ENCODE peak calls at places on chromosomes 13 and 19, in five cellular contexts. F, U, B, K and Z are unnamed samples.

GRCh38 chr19:4033028-4033956 is 25.8 kb downstream of the PIAS4 start:
- DNase-seq in U (peak), B (no peak), F (no peak), K (no peak), Z (no peak)

GRCh38 chr13:100573121-100573520 is 15.5 kb downstream of the GGACT start:
- DNase-seq in K (peak), F (no peak), B (no peak), U (no peak), Z (peak)

GRCh38 chr19:917323-918151 is at the start of gene KISS1R:
- DNase-seq in B (peak), K (no peak), U (no peak), F (no peak), Z (peak)

GRCh38 chr13:48748681-48749080 is 95.0 kb downstream of the CYSLTR2 start:
- DNase-seq in F (no peak), K (no peak), U (no peak), B (no peak), Z (no peak)

GRCh38 chr13:41500501-41500900 is 43.2 kb downstream of the RGCC start:
- DNase-seq in U (no peak), F (no peak), K (no peak), B (no peak), Z (no peak)

GRCh38 chr13:74910399-74910798 is 571.6 kb downstream of the TBC1D4 start:
- DNase-seq in F (no peak), U (no peak), B (no peak), K (no peak), Z (no peak)

GRCh38 chr19:3266092-3266693 is 41.7 kb downstream of the CELF5 start:
- DNase-seq in F (no peak), B (no peak), U (no peak), K (no peak), Z (no peak)

GRCh38 chr19:51181913-51182419 is 39.9 kb downstream of the SIGLEC7 start:
- DNase-seq in K (no peak), U (no peak), B (no peak), F (no peak), Z (no peak)

GRCh38 chr13:49791753-49792549 is 531 bp downstream of the KPNA3 start:
- DNase-seq in F (peak), K (peak), U (peak), B (peak), Z (peak)

GRCh38 chr13:90084684-90085290 is 1262.7 kb upstream of the MIR17HG start:
- DNase-seq in U (no peak), F (no peak), B (no peak), K (no peak), Z (no peak)

GRCh38 chr13:46866150-46866549 is 30.7 kb downstream of the HTR2A start:
- DNase-seq in B (no peak), K (no peak), F (no peak), U (no peak), Z (no peak)

GRCh38 chr19:18985257-18985656 is 44.2 kb upstream of the HOMER3 start:
- DNase-seq in B (no peak), U (no peak), F (no peak), K (no peak), Z (no peak)

GRCh38 chr13:73820285-73820684 is 313.9 kb downstream of the KLF12 start:
- DNase-seq in K (no peak), U (no peak), F (no peak), B (no peak), Z (no peak)

GRCh38 chr19:30322641-30323320 is 49.4 kb upstream of the ZNF536 start:
- DNase-seq in B (no peak), K (no peak), U (no peak), F (no peak), Z (no peak)

GRCh38 chr13:106373989-106374572 is 161.4 kb downstream of the EFNB2 start:
- DNase-seq in B (no peak), U (no peak), F (no peak), K (no peak), Z (no peak)

GRCh38 chr13:109336730-109337129 is 449.7 kb downstream of the IRS2 start:
- DNase-seq in U (no peak), F (no peak), B (no peak), K (no peak), Z (no peak)

GRCh38 chr13:79245937-79246574 is 160.0 kb downstream of the RBM26 start:
- DNase-seq in F (no peak), B (no peak), K (no peak), U (no peak), Z (no peak)

GRCh38 chr13:105655046-105655445 is 880.4 kb downstream of the EFNB2 start:
- DNase-seq in U (no peak), F (no peak), K (no peak), B (no peak), Z (no peak)

GRCh38 chr19:28737021-28737525 is 475.9 kb downstream of the UQCRFS1 start:
- DNase-seq in B (no peak), F (no peak), U (no peak), K (no peak), Z (no peak)

GRCh38 chr13:22927008-22927393 is 253.8 kb upstream of the SGCG start:
- DNase-seq in B (no peak), F (no peak), K (no peak), U (no peak), Z (no peak)

GRCh38 chr19:40461669-40462221 is 3.8 kb downstream of the BLVRB start:
- DNase-seq in F (peak), K (no peak), U (no peak), B (no peak), Z (no peak)

GRCh38 chr19:46529622-46530451 is 34.2 kb upstream of the PNMA8B start:
- DNase-seq in F (peak), U (no peak), K (peak), B (peak), Z (peak)

GRCh38 chr13:35496761-35497386 is 20.4 kb upstream of the MAB21L1 start:
- DNase-seq in B (no peak), K (no peak), U (no peak), F (no peak), Z (no peak)

GRCh38 chr13:90680826-90681225 is 666.7 kb upstream of the MIR17HG start:
- DNase-seq in K (no peak), B (no peak), U (no peak), F (no peak), Z (no peak)

GRCh38 chr19:1082165-1082927 is 12.8 kb downstream of the POLR2E start:
- DNase-seq in F (peak), B (peak), U (peak), K (peak), Z (peak)

GRCh38 chr19:56087647-56088346 is 33.3 kb downstream of the ZNF787 start:
- DNase-seq in K (no peak), U (no peak), F (no peak), B (no peak), Z (no peak)

GRCh38 chr19:56639217-56639616 is 3.7 kb upstream of the SMIM17 start:
- DNase-seq in K (no peak), F (no peak), U (no peak), B (no peak), Z (no peak)

GRCh38 chr13:25588336-25589060 is 216.7 kb downstream of the ATP8A2 start:
- DNase-seq in F (no peak), B (no peak), K (no peak), U (no peak), Z (no peak)

GRCh38 chr13:31081316-31081715 is 80.4 kb downstream of the HSPH1 start:
- DNase-seq in K (no peak), U (no peak), B (no peak), F (no peak), Z (no peak)

GRCh38 chr19:4556574-4557185 is 2.8 kb downstream of the SEMA6B start:
- DNase-seq in F (no peak), B (no peak), K (no peak), U (no peak), Z (no peak)

GRCh38 chr19:17831419-17831888 is 10.1 kb upstream of the INSL3 start:
- DNase-seq in K (no peak), F (no peak), U (peak), B (no peak), Z (no peak)

GRCh38 chr13:24208314-24208713 is 47.8 kb downstream of the SPATA13 start:
- DNase-seq in U (no peak), F (no peak), K (no peak), B (no peak), Z (no peak)

GRCh38 chr13:73223372-73223781 is 164.6 kb downstream of the KLF5 start:
- DNase-seq in K (no peak), F (no peak), B (no peak), U (no peak), Z (no peak)

GRCh38 chr19:46368116-46368515 is 21.2 kb downstream of the PPP5C start:
- DNase-seq in B (no peak), F (peak), U (no peak), K (no peak), Z (no peak)

GRCh38 chr13:25380741-25381324 is 9.1 kb downstream of the ATP8A2 start:
- DNase-seq in B (no peak), U (no peak), F (no peak), K (no peak), Z (no peak)